ENCODE peak calls at places on chromosome 11, in eight cellular contexts. One of them, this sample, is unnamed.

GRCh38 chr11:8652140-8652539 is 30.3 kb downstream of the TRIM66 start:
- DNase-seq in right lobe of liver: no peak
- DNase-seq in NCI-H187 treated with DMSO at 0.1 percent for 48 hours: no peak
- DNase-seq in NCI-H1092: no peak
- DNase-seq in AG04450: peak; percentile 93
- DNase-seq in NCI-H526 treated with DMSO at 0.1 percent for 48 hours: no peak
- DNase-seq in ACHN: peak; percentile 86
- DNase-seq in activated naive CD4-positive, alpha-beta T cell treated with anti-CD3 and anti-CD28 coated beads, Interleukin-2, amount 50 U/mL, for 16 hours: no peak
- DNase-seq in this sample: no peak

GRCh38 chr11:85132839-85133238 is 494.3 kb downstream of the DLG2 start:
- DNase-seq in right lobe of liver: no peak
- DNase-seq in NCI-H187 treated with DMSO at 0.1 percent for 48 hours: no peak
- DNase-seq in NCI-H1092: peak; percentile 7
- DNase-seq in AG04450: no peak
- DNase-seq in NCI-H526 treated with DMSO at 0.1 percent for 48 hours: no peak
- DNase-seq in ACHN: no peak
- DNase-seq in activated naive CD4-positive, alpha-beta T cell treated with anti-CD3 and anti-CD28 coated beads, Interleukin-2, amount 50 U/mL, for 16 hours: no peak
- DNase-seq in this sample: no peak

GRCh38 chr11:9060700-9061111 is 30.7 kb downstream of the SCUBE2 start:
- DNase-seq in right lobe of liver: no peak
- DNase-seq in NCI-H187 treated with DMSO at 0.1 percent for 48 hours: no peak
- DNase-seq in NCI-H1092: no peak
- DNase-seq in AG04450: no peak
- DNase-seq in NCI-H526 treated with DMSO at 0.1 percent for 48 hours: no peak
- DNase-seq in ACHN: peak; percentile 25
- DNase-seq in activated naive CD4-positive, alpha-beta T cell treated with anti-CD3 and anti-CD28 coated beads, Interleukin-2, amount 50 U/mL, for 16 hours: peak; percentile 45
- DNase-seq in this sample: no peak

GRCh38 chr11:76008474-76008873 is 193.5 kb downstream of the UVRAG start:
- DNase-seq in right lobe of liver: no peak
- DNase-seq in NCI-H187 treated with DMSO at 0.1 percent for 48 hours: no peak
- DNase-seq in NCI-H1092: no peak
- DNase-seq in AG04450: no peak
- DNase-seq in NCI-H526 treated with DMSO at 0.1 percent for 48 hours: no peak
- DNase-seq in ACHN: no peak
- DNase-seq in activated naive CD4-positive, alpha-beta T cell treated with anti-CD3 and anti-CD28 coated beads, Interleukin-2, amount 50 U/mL, for 16 hours: no peak
- DNase-seq in this sample: no peak

GRCh38 chr11:85440273-85440672 is 186.9 kb downstream of the DLG2 start:
- DNase-seq in right lobe of liver: no peak
- DNase-seq in NCI-H187 treated with DMSO at 0.1 percent for 48 hours: no peak
- DNase-seq in NCI-H1092: no peak
- DNase-seq in AG04450: no peak
- DNase-seq in NCI-H526 treated with DMSO at 0.1 percent for 48 hours: no peak
- DNase-seq in ACHN: no peak
- DNase-seq in activated naive CD4-positive, alpha-beta T cell treated with anti-CD3 and anti-CD28 coated beads, Interleukin-2, amount 50 U/mL, for 16 hours: no peak
- DNase-seq in this sample: no peak

GRCh38 chr11:2314525-2315394 is 12.9 kb downstream of the TSPAN32 start:
- DNase-seq in right lobe of liver: peak; percentile 79
- DNase-seq in NCI-H187 treated with DMSO at 0.1 percent for 48 hours: no peak
- DNase-seq in NCI-H1092: peak; percentile 96
- DNase-seq in AG04450: peak; percentile 33
- DNase-seq in NCI-H526 treated with DMSO at 0.1 percent for 48 hours: no peak
- DNase-seq in ACHN: no peak
- DNase-seq in activated naive CD4-positive, alpha-beta T cell treated with anti-CD3 and anti-CD28 coated beads, Interleukin-2, amount 50 U/mL, for 16 hours: no peak
- DNase-seq in this sample: no peak

GRCh38 chr11:118415739-118416068 is 14.3 kb downstream of the ATP5MG start:
- DNase-seq in right lobe of liver: no peak
- DNase-seq in NCI-H187 treated with DMSO at 0.1 percent for 48 hours: no peak
- DNase-seq in NCI-H1092: no peak
- DNase-seq in AG04450: peak; percentile 95
- DNase-seq in NCI-H526 treated with DMSO at 0.1 percent for 48 hours: peak; percentile 58
- DNase-seq in ACHN: peak; percentile 89
- DNase-seq in activated naive CD4-positive, alpha-beta T cell treated with anti-CD3 and anti-CD28 coated beads, Interleukin-2, amount 50 U/mL, for 16 hours: no peak
- DNase-seq in this sample: no peak

GRCh38 chr11:128188346-128189115 is 398.8 kb downstream of the ETS1 start:
- DNase-seq in right lobe of liver: no peak
- DNase-seq in NCI-H187 treated with DMSO at 0.1 percent for 48 hours: no peak
- DNase-seq in NCI-H1092: no peak
- DNase-seq in AG04450: no peak
- DNase-seq in NCI-H526 treated with DMSO at 0.1 percent for 48 hours: no peak
- DNase-seq in ACHN: no peak
- DNase-seq in activated naive CD4-positive, alpha-beta T cell treated with anti-CD3 and anti-CD28 coated beads, Interleukin-2, amount 50 U/mL, for 16 hours: no peak
- DNase-seq in this sample: no peak